ENCODE peak calls at places on chromosomes 1 and 21, in six cellular contexts. I is PC-3, D is stomach, B is OCI-LY7, N is left lung, Y is uterus. Z is an unnamed sample.

GRCh38 chr1:183051546-183051945 is 28.3 kb downstream of the LAMC1 start:
- DNase-seq in N (no peak), I (peak; percentile 35), D (no peak), B (no peak), Y (no peak), Z (no peak)

GRCh38 chr1:224861317-224861716 is 68.2 kb upstream of the DNAH14 start:
- DNase-seq in I (no peak), D (no peak), N (no peak), B (no peak), Y (no peak), Z (no peak)

GRCh38 chr1:147676306-147677085 is 6.2 kb upstream of the ACP6 start:
- DNase-seq in D (no peak), Y (no peak), N (no peak), B (no peak), I (peak; percentile 95), Z (peak; percentile 65)

GRCh38 chr1:186325239-186325638 is 49.8 kb downstream of the TPR start:
- DNase-seq in N (no peak), D (no peak), Y (no peak), B (peak; percentile 14), I (peak; percentile 16), Z (no peak)

GRCh38 chr1:193085263-193085662 is 20.0 kb downstream of the GLRX2 start:
- DNase-seq in Y (no peak), N (no peak), D (no peak), B (no peak), I (no peak), Z (no peak)

GRCh38 chr21:17988038-17988437 is 168.9 kb upstream of the C21orf91 start:
- DNase-seq in D (no peak), I (peak; percentile 51), N (no peak), B (no peak), Y (no peak), Z (peak; percentile 52)

GRCh38 chr1:233240367-233240766 is 55.2 kb downstream of the PCNX2 start:
- DNase-seq in N (no peak), I (no peak), Y (no peak), B (no peak), D (no peak), Z (no peak)

GRCh38 chr1:178908358-178908757 is 37.5 kb upstream of the ANGPTL1 start:
- DNase-seq in B (no peak), N (no peak), I (no peak), D (no peak), Y (no peak), Z (no peak)

GRCh38 chr1:12114340-12114683 is 51.2 kb downstream of the TNFRSF8 start:
- DNase-seq in B (no peak), I (no peak), D (no peak), Y (no peak), N (no peak), Z (no peak)

GRCh38 chr1:237873487-237873927 is 17.2 kb downstream of the ZP4 start:
- DNase-seq in I (peak; percentile 91), N (no peak), B (no peak), Y (no peak), D (no peak), Z (peak; percentile 93)

GRCh38 chr1:85296980-85297379 is 20.5 kb upstream of the BCL10 start:
- DNase-seq in B (no peak), D (no peak), Y (no peak), N (no peak), I (no peak), Z (peak; percentile 68)

GRCh38 chr1:111406325-111406768 is 21.2 kb downstream of the OVGP1 start:
- DNase-seq in N (no peak), I (peak; percentile 59), B (peak; percentile 97), Y (no peak), D (peak; percentile 82), Z (peak; percentile 73)

GRCh38 chr1:232988572-232989040 is 38.2 kb downstream of the NTPCR start:
- DNase-seq in Y (no peak), I (peak; percentile 79), N (no peak), D (no peak), B (no peak), Z (peak; percentile 86)

GRCh38 chr21:26732442-26733221 is 112.6 kb downstream of the ADAMTS1 start:
- DNase-seq in B (peak; percentile 8), D (peak; percentile 44), N (no peak), Y (peak; percentile 54), I (peak; percentile 64), Z (no peak)

GRCh38 chr1:14945132-14946010 is 208.2 kb upstream of the TMEM51 start:
- DNase-seq in I (peak; percentile 15), Y (peak; percentile 76), B (no peak), N (peak; percentile 59), D (peak; percentile 30), Z (peak; percentile 56)

GRCh38 chr1:206896261-206896660 is 982 bp upstream of the IL24 start:
- DNase-seq in N (no peak), D (no peak), B (no peak), I (no peak), Y (no peak), Z (peak; percentile 61)

GRCh38 chr1:43834280-43835140 is 99.1 kb upstream of the ARTN start:
- DNase-seq in N (no peak), D (no peak), I (peak; percentile 86), B (peak; percentile 40), Y (no peak), Z (peak; percentile 48)

GRCh38 chr1:43831866-43832654 is 101.5 kb upstream of the ARTN start:
- DNase-seq in I (peak; percentile 23), D (no peak), B (no peak), N (no peak), Y (no peak), Z (no peak)

GRCh38 chr1:43833013-43833412 is 100.6 kb upstream of the ARTN start:
- DNase-seq in D (no peak), Y (no peak), N (no peak), I (no peak), B (no peak), Z (no peak)

GRCh38 chr1:43836267-43836951 is 97.2 kb upstream of the ARTN start:
- DNase-seq in I (peak; percentile 90), D (peak; percentile 86), Y (peak; percentile 36), N (no peak), B (peak; percentile 94), Z (peak; percentile 56)

GRCh38 chr1:43835141-43836021 is 98.2 kb upstream of the ARTN start:
- DNase-seq in N (no peak), D (no peak), I (peak; percentile 95), Y (peak; percentile 32), B (peak; percentile 57), Z (peak; percentile 55)
- H3K4me1 ChIP-seq in N (peaks cover 50% of the 10 kb centered on the region), D (peaks cover 15% of the 10 kb centered on the region), I (peaks cover 69% of the 10 kb centered on the region), Y (peaks cover 4% of the 10 kb centered on the region), B (peaks cover 69% of the 10 kb centered on the region), Z (peaks cover 28% of the 10 kb centered on the region)

GRCh38 chr1:161209790-161210409 is 5.2 kb upstream of the FCER1G start:
- DNase-seq in D (peak; percentile 80), N (peak; percentile 87), B (peak; percentile 85), I (peak; percentile 92), Y (peak; percentile 71), Z (peak; percentile 19)
- H3K27ac ChIP-seq in D (no peak overlapping the region), N (peak overlapping the region; percentile 19), B (no peak overlapping the region), I (no peak overlapping the region), Y (no peak overlapping the region), Z (no peak overlapping the region)

GRCh38 chr1:198588845-198589244 is 48.4 kb upstream of the ATP6V1G3 start:
- DNase-seq in N (no peak), D (no peak), Y (no peak), B (no peak), I (no peak), Z (no peak)

GRCh38 chr1:198584163-198584562 is 43.7 kb upstream of the ATP6V1G3 start:
- DNase-seq in N (no peak), I (no peak), D (no peak), Y (no peak), B (no peak), Z (no peak)
- TF ChIP-seq CTCF in N (no peak), I (no peak), D (no peak), Y (no peak), B (peak; percentile 36), Z (no peak)

DNA sequence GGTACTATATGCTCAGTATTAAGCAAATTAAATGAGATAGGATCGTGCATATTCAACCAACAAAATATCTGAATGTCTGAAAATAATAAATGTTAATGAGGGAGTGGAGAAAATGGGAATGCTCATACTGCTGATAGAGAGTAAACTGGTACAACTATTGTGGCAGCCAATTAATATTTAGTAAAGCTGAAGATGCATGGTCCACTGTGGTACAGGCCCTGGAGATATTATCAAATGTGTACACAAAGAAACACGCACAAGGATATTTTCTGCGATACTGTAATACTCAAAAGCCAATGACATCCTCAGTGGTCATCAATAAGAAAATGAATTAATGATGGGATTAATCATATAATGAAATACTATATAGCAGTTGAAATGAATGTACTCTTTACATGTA is 25.1 kb downstream of the MRPL39 start:
- DNase-seq in Y (no peak), I (no peak), N (no peak), B (no peak), D (no peak), Z (no peak)
- H3K4me1 ChIP-seq in Y (no peaks in the 10 kb centered on the region), I (peaks cover 9% of the 10 kb centered on the region), N (no peaks in the 10 kb centered on the region), B (peaks cover 8% of the 10 kb centered on the region), D (no peaks in the 10 kb centered on the region), Z (no peaks in the 10 kb centered on the region)

DNA sequence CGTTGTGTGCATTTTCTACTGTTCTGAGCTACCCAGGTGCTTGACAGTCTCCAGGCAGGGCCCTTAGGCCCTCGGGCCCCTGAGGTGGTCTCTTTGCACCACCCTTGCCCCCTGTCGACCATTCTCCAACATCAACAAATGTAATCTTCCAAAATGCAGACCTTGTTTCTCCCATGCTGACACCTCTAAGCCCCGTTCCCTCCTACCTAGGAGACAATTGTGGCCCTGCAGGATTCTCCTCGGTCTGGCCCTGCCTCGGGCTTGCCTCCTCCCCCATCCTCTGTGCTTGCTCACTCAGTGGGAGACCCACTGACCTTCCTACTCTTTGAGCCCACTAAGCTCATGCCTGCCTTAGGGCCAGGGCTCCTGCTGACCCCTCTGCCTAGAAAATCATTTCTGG is 104.2 kb upstream of the TARDBP start:
- DNase-seq in N (no peak), D (no peak), Y (no peak), B (no peak), I (no peak), Z (no peak)
- H3K27ac ChIP-seq in N (no peak overlapping the region), D (no peak overlapping the region), Y (no peak overlapping the region), B (no peak overlapping the region), I (no peak overlapping the region), Z (no peak overlapping the region)

GRCh38 chr1:22749503-22749902 is 38.9 kb downstream of the EPHB2 start:
- DNase-seq in I (no peak), Y (no peak), N (no peak), D (no peak), B (no peak), Z (no peak)
- TF ChIP-seq CTCF in I (peak; percentile 20), Y (no peak), N (no peak), D (no peak), B (no peak), Z (no peak)

DNA sequence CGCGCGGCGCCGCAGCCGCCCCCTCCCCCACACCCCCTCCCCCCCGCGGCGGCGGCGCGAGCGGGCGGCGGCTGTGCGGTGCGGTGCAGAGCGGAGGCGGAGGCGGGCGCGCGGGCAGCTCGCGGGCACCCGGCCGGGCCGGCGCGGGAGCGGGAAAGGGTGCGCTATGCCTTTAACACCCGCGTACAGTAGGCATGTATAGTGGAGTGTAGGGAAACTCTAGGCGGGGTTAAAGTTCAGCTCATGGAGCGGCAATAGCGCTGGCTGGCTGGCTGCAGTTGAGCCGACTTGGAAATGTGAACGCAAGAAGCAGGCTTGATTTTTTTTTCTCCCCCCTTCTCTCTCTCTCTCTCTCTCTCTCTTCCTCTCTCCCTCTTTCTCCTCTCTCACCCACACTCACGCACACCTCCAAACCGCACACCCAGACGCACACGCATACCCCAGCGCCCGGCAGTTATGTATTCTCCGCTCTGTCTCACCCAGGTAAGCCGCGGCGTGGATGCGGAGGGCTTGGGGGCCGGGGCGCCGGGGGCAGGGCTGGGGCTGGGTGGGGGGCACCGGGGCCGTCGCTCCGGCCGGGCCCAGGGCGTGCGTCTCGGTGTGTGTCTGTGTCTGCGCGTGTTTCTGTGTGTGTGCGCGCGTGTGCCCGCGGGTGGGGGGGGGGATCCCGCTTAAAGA is at the start of gene NFIA:
- DNase-seq in B (peak; percentile 50), D (peak; percentile 67), N (peak; percentile 81), Y (peak; percentile 49), I (peak; percentile 68), Z (no peak)
- H3K4me1 ChIP-seq in B (peaks cover 42% of the 10 kb centered on the region), D (peaks cover 28% of the 10 kb centered on the region), N (peaks cover 69% of the 10 kb centered on the region), Y (peaks cover 26% of the 10 kb centered on the region), I (peaks cover 58% of the 10 kb centered on the region), Z (peaks cover 48% of the 10 kb centered on the region)

Z was measured in foreskin keratinocyte.